ENCODE peak calls at places on chromosomes 11 and 22, in six cellular contexts. F is activated CD4-positive, alpha-beta T cell treated with anti-CD3 and anti-CD28 coated beads for 24 hours; V is EL; D is mesothelial cell of epicardium; K is cortex of kidney; Z is neural progenitor cell. P is an unnamed sample.

GRCh38 chr11:117843666-117844484 is 19.3 kb upstream of the FXYD2 start:
- DNase-seq in F (peak), V (peak), D (peak), K (no peak), Z (peak), P (peak)

GRCh38 chr22:23911318-23911980 is 17.3 kb downstream of the MIF start:
- DNase-seq in F (no peak), V (no peak), D (no peak), K (no peak), Z (no peak), P (no peak)

GRCh38 chr11:88680806-88681205 is 343.3 kb upstream of the CTSC start:
- DNase-seq in F (no peak), V (peak), D (no peak), K (no peak), Z (no peak), P (no peak)

GRCh38 chr11:11035331-11035730 is 177.5 kb upstream of the ZBED5 start:
- DNase-seq in F (no peak), V (no peak), D (no peak), K (no peak), Z (no peak), P (no peak)

GRCh38 chr11:70493891-70494290 is 95.6 kb downstream of the CTTN start:
- DNase-seq in F (no peak), V (no peak), D (no peak), K (no peak), Z (no peak), P (no peak)

GRCh38 chr11:65861165-65861505 is 902 bp downstream of the MUS81 start:
- DNase-seq in F (no peak), V (no peak), D (no peak), K (no peak), Z (peak), P (no peak)

GRCh38 chr11:110317516-110317932 is 21.1 kb upstream of the RDX start:
- DNase-seq in F (no peak), V (no peak), D (no peak), K (no peak), Z (no peak), P (no peak)

GRCh38 chr11:57515332-57516060 is at the start of gene SLC43A1:
- DNase-seq in F (peak), V (peak), D (peak), K (no peak), Z (peak), P (peak)

GRCh38 chr11:46675288-46675851 is 25.0 kb downstream of the ARHGAP1 start:
- DNase-seq in F (no peak), V (peak), D (no peak), K (no peak), Z (no peak), P (peak)

GRCh38 chr11:65559951-65560537 is 1.9 kb upstream of the LTBP3 start:
- DNase-seq in F (no peak), V (peak), D (no peak), K (no peak), Z (no peak), P (peak)